ENCODE peak calls at places on chromosomes 5 and 9, in nine cellular contexts. I, C, N, B, G, F, M, Q and O are unnamed samples.

GRCh38 chr9:22469928-22470544 is 23.4 kb downstream of the DMRTA1 start:
- DNase-seq in I (peak), C (no peak), N (no peak), B (peak), G (no peak), F (no peak), M (no peak), Q (peak), O (no peak)

GRCh38 chr5:106376522-106376921 is 1294.2 kb downstream of the EFNA5 start:
- DNase-seq in I (no peak), C (no peak), N (no peak), B (no peak), G (no peak), F (no peak), M (peak), Q (no peak), O (no peak)

GRCh38 chr9:69572611-69573010 is 99.6 kb downstream of the APBA1 start:
- DNase-seq in I (no peak), C (no peak), N (no peak), B (no peak), G (no peak), F (no peak), M (no peak), Q (no peak), O (no peak)

GRCh38 chr5:141958773-141959172 is 771 bp upstream of the PCDH12 start:
- DNase-seq in I (no peak), C (no peak), N (peak), B (peak), G (no peak), F (no peak), M (peak), Q (no peak), O (no peak)

GRCh38 chr5:72288923-72289322 is 31.1 kb downstream of the MRPS27 start:
- DNase-seq in I (no peak), C (no peak), N (peak), B (no peak), G (no peak), F (no peak), M (no peak), Q (no peak), O (no peak)

GRCh38 chr9:15512204-15512603 is 1.4 kb upstream of the PSIP1 start:
- DNase-seq in I (no peak), C (no peak), N (no peak), B (no peak), G (no peak), F (no peak), M (peak), Q (no peak), O (no peak)

GRCh38 chr5:132071338-132071707 is 2.3 kb upstream of the CSF2 start:
- DNase-seq in I (no peak), C (no peak), N (no peak), B (no peak), G (no peak), F (no peak), M (no peak), Q (no peak), O (no peak)

GRCh38 chr9:95822583-95823431 is 52.7 kb upstream of the ERCC6L2 start:
- DNase-seq in I (no peak), C (no peak), N (no peak), B (peak), G (no peak), F (no peak), M (peak), Q (no peak), O (no peak)

GRCh38 chr9:9362332-9362731 is 1250.5 kb downstream of the PTPRD start:
- DNase-seq in I (no peak), C (no peak), N (no peak), B (no peak), G (no peak), F (no peak), M (no peak), Q (no peak), O (no peak)

GRCh38 chr9:135886147-135886981 is 21.0 kb downstream of the CAMSAP1 start:
- DNase-seq in I (no peak), C (no peak), N (no peak), B (no peak), G (no peak), F (no peak), M (peak), Q (no peak), O (no peak)

GRCh38 chr9:75855509-75855908 is 35.0 kb upstream of the PCSK5 start:
- DNase-seq in I (peak), C (no peak), N (peak), B (peak), G (no peak), F (no peak), M (peak), Q (peak), O (no peak)

GRCh38 chr9:31597977-31598376 is 786.5 kb upstream of the ACO1 start:
- DNase-seq in I (no peak), C (no peak), N (no peak), B (no peak), G (no peak), F (no peak), M (peak), Q (no peak), O (no peak)

GRCh38 chr5:140243855-140244254 is 59.0 kb downstream of the PFDN1 start:
- DNase-seq in I (no peak), C (no peak), N (no peak), B (no peak), G (no peak), F (no peak), M (no peak), Q (no peak), O (no peak)

GRCh38 chr5:81850494-81850893 is 99.6 kb upstream of the SSBP2 start:
- DNase-seq in I (no peak), C (no peak), N (peak), B (no peak), G (no peak), F (no peak), M (peak), Q (no peak), O (peak)

GRCh38 chr5:167576928-167577327 is 714.5 kb upstream of the WWC1 start:
- DNase-seq in I (no peak), C (no peak), N (no peak), B (no peak), G (no peak), F (no peak), M (no peak), Q (no peak), O (no peak)

GRCh38 chr5:116942622-116943021 is 368.0 kb upstream of the SEMA6A start:
- DNase-seq in I (no peak), C (no peak), N (no peak), B (no peak), G (no peak), F (no peak), M (no peak), Q (no peak), O (no peak)

GRCh38 chr5:38263983-38264382 is 5.6 kb downstream of the EGFLAM start:
- DNase-seq in I (no peak), C (no peak), N (no peak), B (no peak), G (no peak), F (no peak), M (no peak), Q (no peak), O (no peak)

GRCh38 chr9:2809692-2810423 is 34.0 kb downstream of the PUM3 start:
- DNase-seq in I (no peak), C (no peak), N (peak), B (peak), G (no peak), F (no peak), M (no peak), Q (no peak), O (no peak)

GRCh38 chr5:177098103-177098771 is 11.5 kb downstream of the FGFR4 start:
- DNase-seq in I (no peak), C (no peak), N (no peak), B (no peak), G (no peak), F (peak), M (no peak), Q (no peak), O (no peak)

GRCh38 chr5:35436441-35437057 is 181.1 kb upstream of the SPEF2 start:
- DNase-seq in I (no peak), C (no peak), N (no peak), B (peak), G (no peak), F (no peak), M (peak), Q (no peak), O (no peak)

GRCh38 chr5:173828952-173829351 is 59.2 kb upstream of the CPEB4 start:
- DNase-seq in I (no peak), C (no peak), N (no peak), B (no peak), G (no peak), F (no peak), M (no peak), Q (no peak), O (no peak)

GRCh38 chr9:75198436-75198835 is 110.1 kb downstream of the OSTF1 start:
- DNase-seq in I (no peak), C (no peak), N (no peak), B (no peak), G (no peak), F (peak), M (no peak), Q (no peak), O (no peak)

GRCh38 chr5:178642351-178642909 is 15.6 kb upstream of the CLK4 start:
- DNase-seq in I (no peak), C (peak), N (no peak), B (peak), G (no peak), F (no peak), M (no peak), Q (no peak), O (no peak)

GRCh38 chr9:136533775-136534157 is 12.1 kb downstream of the NOTCH1 start:
- DNase-seq in I (peak), C (no peak), N (no peak), B (no peak), G (peak), F (peak), M (peak), Q (no peak), O (no peak)

GRCh38 chr5:50667653-50668403 is 1.4 kb downstream of the PARP8 start:
- DNase-seq in I (peak), C (peak), N (peak), B (peak), G (peak), F (peak), M (peak), Q (peak), O (peak)

GRCh38 chr5:131810510-131811249 is 13.9 kb upstream of the FNIP1 start:
- DNase-seq in I (no peak), C (no peak), N (peak), B (peak), G (no peak), F (no peak), M (peak), Q (no peak), O (no peak)

GRCh38 chr5:133293953-133294352 is 242.1 kb downstream of the HSPA4 start:
- DNase-seq in I (no peak), C (no peak), N (no peak), B (no peak), G (no peak), F (no peak), M (no peak), Q (no peak), O (no peak)

GRCh38 chr9:136385015-136385414 is 11.5 kb upstream of the CARD9 start:
- DNase-seq in I (no peak), C (no peak), N (no peak), B (no peak), G (no peak), F (no peak), M (peak), Q (no peak), O (no peak)

GRCh38 chr9:93918071-93918470 is 37.1 kb downstream of the BARX1 start:
- DNase-seq in I (no peak), C (no peak), N (no peak), B (no peak), G (no peak), F (no peak), M (no peak), Q (no peak), O (no peak)

GRCh38 chr9:89986190-89986589 is 381.4 kb downstream of the GADD45G start:
- DNase-seq in I (no peak), C (no peak), N (no peak), B (no peak), G (no peak), F (no peak), M (no peak), Q (no peak), O (no peak)

DNA sequence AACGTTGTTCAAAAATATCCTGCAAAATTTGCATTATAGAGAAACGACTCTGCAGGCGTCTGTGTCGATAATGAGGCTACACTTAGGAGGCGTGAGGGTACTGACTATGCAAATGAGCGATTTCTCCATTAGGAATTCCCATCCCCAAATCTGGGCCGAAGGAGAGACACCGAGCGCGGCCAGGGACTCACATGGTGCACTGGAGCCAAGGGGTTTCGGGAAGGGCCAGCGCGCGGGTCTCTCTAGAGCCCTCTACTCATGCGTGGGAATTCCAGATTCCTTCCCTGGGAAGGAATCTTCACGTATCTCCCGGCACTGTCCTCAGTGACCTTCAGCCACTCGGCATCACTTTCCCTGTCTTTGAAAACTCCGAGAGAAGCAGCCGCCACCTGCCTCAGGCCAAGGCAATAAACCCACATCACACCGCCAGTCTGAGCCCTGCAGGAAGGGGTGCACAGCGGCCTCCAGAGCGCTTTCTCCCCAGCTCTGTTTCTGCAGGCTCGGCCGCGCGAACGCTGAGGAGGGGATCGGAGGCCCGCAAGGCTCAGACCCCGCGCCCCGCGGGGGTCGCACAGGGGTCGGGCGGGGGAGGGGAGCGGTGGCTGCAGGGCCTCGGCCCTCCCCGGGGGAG is 653 bp upstream of the DENND4C start:
- DNase-seq in I (peak), C (no peak), N (no peak), B (peak), G (peak), F (peak), M (no peak), Q (peak), O (no peak)
- TF ChIP-seq POLR2A in I (no peak), C (no peak), N (no peak), B (no peak), G (no peak), F (no peak), M (no peak), Q (no peak), O (no peak)

DNA sequence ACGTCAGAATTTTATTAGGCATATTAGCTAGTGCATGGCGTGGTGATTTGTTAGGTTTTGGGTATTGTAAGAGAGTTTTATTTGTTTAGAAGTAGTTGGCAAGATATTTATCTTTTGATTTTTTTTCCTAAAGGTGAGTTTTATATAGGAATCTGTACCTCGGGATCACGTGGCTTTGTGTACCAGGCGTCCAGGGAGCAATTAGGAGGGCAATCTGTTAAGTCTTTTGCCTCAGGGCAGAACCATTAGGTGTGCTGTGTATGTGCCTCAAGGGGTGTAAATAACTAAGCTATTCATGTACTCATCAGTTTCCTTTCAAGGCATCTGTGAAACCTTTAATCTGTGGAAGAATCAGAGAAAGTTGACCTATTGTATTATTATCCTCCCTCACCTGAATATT is 39.4 kb downstream of the ZSWIM6 start:
- DNase-seq in I (no peak), C (no peak), N (no peak), B (no peak), G (no peak), F (no peak), M (no peak), Q (no peak), O (no peak)
- TF ChIP-seq POLR2A in I (no peak), C (no peak), N (no peak), B (no peak), G (no peak), F (no peak), M (no peak), Q (no peak), O (no peak)

GRCh38 chr5:89008291-89008690 is 125.3 kb upstream of the MEF2C start:
- DNase-seq in I (no peak), C (no peak), N (no peak), B (no peak), G (no peak), F (no peak), M (no peak), Q (no peak), O (no peak)
- TF ChIP-seq POLR2A in I (no peak), C (no peak), N (no peak), B (no peak), G (no peak), F (no peak), M (no peak), Q (no peak), O (no peak)

GRCh38 chr5:69467442-69468225 is 25.0 kb upstream of the OCLN start:
- DNase-seq in I (no peak), C (no peak), N (no peak), B (no peak), G (no peak), F (no peak), M (no peak), Q (no peak), O (no peak)
- TF ChIP-seq POLR2A in I (no peak), C (no peak), N (no peak), B (no peak), G (no peak), F (no peak), M (no peak), Q (no peak), O (no peak)

DNA sequence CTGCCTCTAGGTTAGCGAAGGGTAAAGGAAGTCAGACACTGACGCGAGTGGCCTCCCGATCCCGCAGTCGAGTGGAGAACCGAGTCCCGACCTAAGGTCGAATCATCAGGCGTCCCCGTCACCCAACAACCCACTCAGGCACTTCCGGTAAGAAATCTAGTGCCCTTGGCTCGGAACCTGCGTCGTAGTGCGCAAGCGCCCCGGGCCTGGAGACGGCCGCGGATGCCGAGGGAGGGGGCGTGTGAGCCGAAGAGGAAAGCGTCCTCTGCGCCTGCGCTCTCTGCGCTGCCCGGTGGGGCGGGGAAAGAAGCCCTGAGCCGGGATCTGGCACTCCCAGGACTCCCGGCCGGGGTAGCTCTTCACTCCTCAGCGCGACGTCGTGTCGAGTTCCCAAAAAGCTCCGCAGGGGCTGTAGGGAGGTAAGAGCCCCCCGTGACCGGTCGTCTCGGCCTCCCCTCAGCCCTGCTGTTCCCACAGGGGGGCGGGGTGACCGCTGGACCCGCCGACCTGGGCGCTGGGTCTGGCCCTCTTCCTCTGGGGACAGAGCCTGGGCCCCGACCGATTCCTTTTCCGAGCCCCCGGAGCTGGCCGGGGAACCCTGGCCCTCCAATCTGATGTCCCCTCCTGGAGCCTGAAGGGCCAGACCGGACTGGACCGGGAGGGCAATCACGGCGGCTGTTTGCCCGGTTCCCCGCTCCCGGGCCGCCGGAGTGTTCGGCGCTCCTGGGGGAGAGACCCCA is at the start of gene ZFYVE16:
- DNase-seq in I (peak), C (peak), N (peak), B (peak), G (peak), F (peak), M (peak), Q (peak), O (peak)
- TF ChIP-seq POLR2A in I (peak), C (peak), N (peak), B (peak), G (peak), F (peak), M (peak), Q (peak), O (peak)

DNA sequence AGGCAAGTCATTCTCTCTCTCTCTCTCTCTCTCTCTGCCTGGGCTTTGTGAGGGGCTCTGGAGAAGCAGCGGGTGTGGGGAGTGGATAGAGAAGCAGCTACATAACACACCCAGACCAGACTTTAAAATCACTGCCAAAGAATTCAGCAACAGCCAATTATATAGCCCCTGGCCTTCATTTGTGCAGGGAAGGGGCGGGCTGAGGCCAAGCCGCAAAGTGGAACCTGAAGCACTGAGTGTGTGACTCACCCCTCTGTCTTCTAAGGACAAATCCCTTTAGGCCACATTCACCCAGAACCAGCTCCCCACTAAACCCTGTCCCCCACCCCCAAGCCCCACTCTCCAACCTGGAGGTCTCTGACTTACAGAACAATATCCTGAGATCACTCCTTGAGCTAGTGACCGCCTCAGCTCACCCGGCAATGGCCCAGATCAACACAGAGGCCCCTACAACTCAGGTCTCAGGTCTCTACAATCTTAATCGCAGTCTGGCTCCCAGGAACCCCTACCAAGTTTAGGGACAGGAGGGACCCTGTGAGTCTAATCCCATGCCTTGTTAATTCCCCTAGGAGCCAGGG is 6.0 kb downstream of the B4GALT1 start:
- DNase-seq in I (peak), C (no peak), N (peak), B (peak), G (peak), F (no peak), M (peak), Q (peak), O (peak)
- TF ChIP-seq POLR2A in I (peak), C (no peak), N (no peak), B (no peak), G (no peak), F (no peak), M (no peak), Q (no peak), O (no peak)

DNA sequence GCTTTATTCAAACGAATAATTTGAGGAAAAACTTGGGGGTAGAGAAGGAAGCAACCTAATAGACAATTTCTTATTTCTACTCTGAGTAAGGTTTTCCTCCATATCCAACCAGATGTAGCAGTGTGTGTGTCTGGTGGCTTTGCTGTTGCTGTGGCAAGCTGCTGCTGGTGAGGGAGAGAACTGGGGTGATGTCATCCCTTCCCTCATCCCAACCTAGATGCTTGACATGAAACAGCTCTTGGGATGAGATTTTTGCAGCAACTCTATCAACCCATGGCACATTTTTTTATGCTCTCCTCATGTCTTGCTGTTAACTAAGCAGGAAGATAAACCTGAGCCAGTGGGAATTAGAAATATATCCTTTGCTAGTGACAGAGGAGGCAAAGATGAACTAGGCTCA is 135.8 kb downstream of the PCSK1 start:
- DNase-seq in I (no peak), C (no peak), N (peak), B (no peak), G (no peak), F (no peak), M (peak), Q (no peak), O (no peak)
- TF ChIP-seq POLR2A in I (no peak), C (no peak), N (no peak), B (no peak), G (no peak), F (no peak), M (no peak), Q (no peak), O (no peak)